ENCODE peak calls at places on chromosomes 4 and X, in six cellular contexts. One of them, this sample, is unnamed. For H3K4me1, the result is how much of the 10 kb centered on the place peaks cover.

GRCh38 chrX:129523076-129524055 is at the start of gene SMARCA1:
- DNase-seq in kidney: peak
- DNase-seq in PC-3: peak
- DNase-seq in neural progenitor cell: peak
- DNase-seq in adipocyte: peak
- DNase-seq in colonic mucosa: peak
- DNase-seq in this sample: no peak

GRCh38 chr4:127403523-127404084 is 229.2 kb upstream of the INTU start:
- DNase-seq in kidney: no peak
- DNase-seq in PC-3: no peak
- DNase-seq in neural progenitor cell: no peak
- DNase-seq in adipocyte: no peak
- DNase-seq in colonic mucosa: no peak
- DNase-seq in this sample: no peak

GRCh38 chr4:2060578-2061207 is 1.6 kb downstream of the NAT8L start:
- DNase-seq in kidney: peak
- DNase-seq in PC-3: no peak
- DNase-seq in neural progenitor cell: peak
- DNase-seq in adipocyte: no peak
- DNase-seq in colonic mucosa: no peak
- DNase-seq in this sample: no peak

GRCh38 chrX:314049-314448 is 4.5 kb downstream of the GTPBP6 start:
- DNase-seq in kidney: peak
- DNase-seq in PC-3: no peak
- DNase-seq in neural progenitor cell: no peak
- DNase-seq in adipocyte: no peak
- DNase-seq in colonic mucosa: no peak
- DNase-seq in this sample: no peak

GRCh38 chrX:44874481-44875184 is 1.6 kb downstream of the KDM6A start:
- DNase-seq in kidney: no peak
- DNase-seq in PC-3: peak
- DNase-seq in neural progenitor cell: peak
- DNase-seq in adipocyte: peak
- DNase-seq in colonic mucosa: peak
- DNase-seq in this sample: peak

GRCh38 chrX:92224406-92224805 is 445.2 kb downstream of the PCDH11X start:
- DNase-seq in kidney: no peak
- DNase-seq in PC-3: no peak
- DNase-seq in neural progenitor cell: no peak
- DNase-seq in adipocyte: no peak
- DNase-seq in colonic mucosa: no peak
- DNase-seq in this sample: no peak

GRCh38 chrX:121761845-121762244 is 714.4 kb downstream of the GLUD2 start:
- DNase-seq in kidney: no peak
- DNase-seq in PC-3: no peak
- DNase-seq in neural progenitor cell: no peak
- DNase-seq in adipocyte: no peak
- DNase-seq in colonic mucosa: no peak
- DNase-seq in this sample: no peak

GRCh38 chr4:1201851-1202525 is 29.6 kb upstream of the SPON2 start:
- DNase-seq in kidney: peak
- DNase-seq in PC-3: no peak
- DNase-seq in neural progenitor cell: no peak
- DNase-seq in adipocyte: no peak
- DNase-seq in colonic mucosa: peak
- DNase-seq in this sample: no peak

GRCh38 chrX:132837126-132837525 is 121.3 kb downstream of the HS6ST2 start:
- DNase-seq in kidney: no peak
- DNase-seq in PC-3: peak
- DNase-seq in neural progenitor cell: no peak
- DNase-seq in adipocyte: no peak
- DNase-seq in colonic mucosa: peak
- DNase-seq in this sample: no peak

GRCh38 chrX:116417214-116417613 is 19.2 kb upstream of the SLC6A14 start:
- DNase-seq in kidney: no peak
- DNase-seq in PC-3: peak
- DNase-seq in neural progenitor cell: no peak
- DNase-seq in adipocyte: no peak
- DNase-seq in colonic mucosa: no peak
- DNase-seq in this sample: no peak

GRCh38 chr4:104352211-104352610 is 142.5 kb downstream of the CXXC4 start:
- DNase-seq in kidney: no peak
- DNase-seq in PC-3: no peak
- DNase-seq in neural progenitor cell: peak
- DNase-seq in adipocyte: no peak
- DNase-seq in colonic mucosa: no peak
- DNase-seq in this sample: peak

GRCh38 chrX:129058405-129058804 is 464.9 kb downstream of the SMARCA1 start:
- DNase-seq in kidney: no peak
- DNase-seq in PC-3: no peak
- DNase-seq in neural progenitor cell: no peak
- DNase-seq in adipocyte: no peak
- DNase-seq in colonic mucosa: no peak
- DNase-seq in this sample: no peak

GRCh38 chrX:50704360-50704759 is 109.6 kb downstream of the SHROOM4 start:
- DNase-seq in kidney: no peak
- DNase-seq in PC-3: no peak
- DNase-seq in neural progenitor cell: no peak
- DNase-seq in adipocyte: no peak
- DNase-seq in colonic mucosa: no peak
- DNase-seq in this sample: no peak

GRCh38 chr4:104425003-104425402 is 69.7 kb downstream of the CXXC4 start:
- DNase-seq in kidney: no peak
- DNase-seq in PC-3: no peak
- DNase-seq in neural progenitor cell: no peak
- DNase-seq in adipocyte: no peak
- DNase-seq in colonic mucosa: no peak
- DNase-seq in this sample: no peak

GRCh38 chrX:151722241-151722846 is 6.5 kb downstream of the FATE1 start:
- DNase-seq in kidney: peak
- DNase-seq in PC-3: no peak
- DNase-seq in neural progenitor cell: peak
- DNase-seq in adipocyte: no peak
- DNase-seq in colonic mucosa: peak
- DNase-seq in this sample: no peak

GRCh38 chrX:136255543-136255942 is 4.3 kb upstream of the MAP7D3 start:
- DNase-seq in kidney: no peak
- DNase-seq in PC-3: no peak
- DNase-seq in neural progenitor cell: no peak
- DNase-seq in adipocyte: no peak
- DNase-seq in colonic mucosa: no peak
- DNase-seq in this sample: no peak

GRCh38 chr4:85748654-85749053 is 273.7 kb downstream of the ARHGAP24 start:
- DNase-seq in kidney: no peak
- DNase-seq in PC-3: no peak
- DNase-seq in neural progenitor cell: no peak
- DNase-seq in adipocyte: peak
- DNase-seq in colonic mucosa: no peak
- DNase-seq in this sample: no peak

GRCh38 chrX:154477891-154478477 is 1.1 kb downstream of the LAGE3 start:
- DNase-seq in kidney: peak
- DNase-seq in PC-3: no peak
- DNase-seq in neural progenitor cell: no peak
- DNase-seq in adipocyte: no peak
- DNase-seq in colonic mucosa: peak
- DNase-seq in this sample: no peak

GRCh38 chr4:79927931-79928330 is 145.1 kb downstream of the ANTXR2 start:
- DNase-seq in kidney: no peak
- DNase-seq in PC-3: no peak
- DNase-seq in neural progenitor cell: no peak
- DNase-seq in adipocyte: no peak
- DNase-seq in colonic mucosa: no peak
- DNase-seq in this sample: no peak

GRCh38 chr4:141027421-141027820 is 105.8 kb downstream of the RNF150 start:
- DNase-seq in kidney: no peak
- DNase-seq in PC-3: peak
- DNase-seq in neural progenitor cell: no peak
- DNase-seq in adipocyte: peak
- DNase-seq in colonic mucosa: no peak
- DNase-seq in this sample: no peak

GRCh38 chrX:68443155-68443868 is 10.0 kb upstream of the OPHN1 start:
- DNase-seq in kidney: no peak
- DNase-seq in PC-3: peak
- DNase-seq in neural progenitor cell: no peak
- DNase-seq in adipocyte: peak
- DNase-seq in colonic mucosa: no peak
- DNase-seq in this sample: no peak

GRCh38 chrX:52271212-52271611 is 86.5 kb downstream of the MAGED4 start:
- DNase-seq in kidney: no peak
- DNase-seq in PC-3: peak
- DNase-seq in neural progenitor cell: peak
- DNase-seq in adipocyte: no peak
- DNase-seq in colonic mucosa: no peak
- DNase-seq in this sample: peak

GRCh38 chr4:3223986-3224748 is 24.8 kb upstream of the MSANTD1 start:
- DNase-seq in kidney: peak
- DNase-seq in PC-3: no peak
- DNase-seq in neural progenitor cell: no peak
- DNase-seq in adipocyte: no peak
- DNase-seq in colonic mucosa: no peak
- DNase-seq in this sample: no peak

GRCh38 chr4:38511702-38512101 is 152.3 kb upstream of the KLF3 start:
- DNase-seq in kidney: no peak
- DNase-seq in PC-3: no peak
- DNase-seq in neural progenitor cell: no peak
- DNase-seq in adipocyte: no peak
- DNase-seq in colonic mucosa: no peak
- DNase-seq in this sample: no peak

GRCh38 chr4:152640058-152640921 is 39.5 kb downstream of the TMEM154 start:
- DNase-seq in kidney: no peak
- DNase-seq in PC-3: peak
- DNase-seq in neural progenitor cell: peak
- DNase-seq in adipocyte: peak
- DNase-seq in colonic mucosa: no peak
- DNase-seq in this sample: peak

GRCh38 chr4:186765138-186765537 is 41.5 kb upstream of the FAT1 start:
- DNase-seq in kidney: no peak
- DNase-seq in PC-3: no peak
- DNase-seq in neural progenitor cell: peak
- DNase-seq in adipocyte: no peak
- DNase-seq in colonic mucosa: peak
- DNase-seq in this sample: no peak

GRCh38 chr4:1044469-1045192 is 33.2 kb downstream of the FGFRL1 start:
- DNase-seq in kidney: peak
- DNase-seq in PC-3: no peak
- DNase-seq in neural progenitor cell: no peak
- DNase-seq in adipocyte: no peak
- DNase-seq in colonic mucosa: no peak
- DNase-seq in this sample: no peak

GRCh38 chrX:130028196-130028595 is 45.8 kb downstream of the BCORL1 start:
- DNase-seq in kidney: no peak
- DNase-seq in PC-3: peak
- DNase-seq in neural progenitor cell: peak
- DNase-seq in adipocyte: peak
- DNase-seq in colonic mucosa: peak
- DNase-seq in this sample: peak

GRCh38 chr4:95045429-95045828 is 287.7 kb downstream of the BMPR1B start:
- DNase-seq in kidney: no peak
- DNase-seq in PC-3: peak
- DNase-seq in neural progenitor cell: no peak
- DNase-seq in adipocyte: peak
- DNase-seq in colonic mucosa: no peak
- DNase-seq in this sample: no peak

GRCh38 chrX:16136080-16136479 is 12.7 kb downstream of the GRPR start:
- DNase-seq in kidney: no peak
- DNase-seq in PC-3: no peak
- DNase-seq in neural progenitor cell: no peak
- DNase-seq in adipocyte: no peak
- DNase-seq in colonic mucosa: no peak
- DNase-seq in this sample: no peak

DNA sequence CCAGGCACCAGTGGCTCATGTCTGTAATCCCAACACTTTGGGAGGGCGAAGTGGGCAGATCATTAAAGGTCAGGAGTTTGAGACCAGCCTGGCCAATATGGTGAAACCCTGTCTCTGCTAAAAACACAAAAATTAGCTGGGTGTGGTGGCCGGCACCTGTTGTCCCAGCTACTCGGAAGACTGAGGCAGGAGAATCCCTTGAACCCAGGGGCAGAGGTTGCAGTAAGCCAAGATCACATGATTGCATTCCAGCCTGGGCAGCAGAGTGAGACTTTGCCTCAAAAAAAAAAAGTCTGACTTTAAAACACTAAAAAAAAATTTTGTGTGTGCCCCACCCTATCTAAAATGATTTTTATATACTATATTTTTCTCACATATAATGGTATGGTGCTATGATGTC is 26.2 kb upstream of the TMEM192 start:
- DNase-seq in kidney: no peak
- DNase-seq in PC-3: no peak
- DNase-seq in neural progenitor cell: no peak
- DNase-seq in adipocyte: no peak
- DNase-seq in colonic mucosa: no peak
- DNase-seq in this sample: no peak
- H3K9ac ChIP-seq in kidney: no peak
- H3K9ac ChIP-seq in PC-3: no peak
- H3K9ac ChIP-seq in neural progenitor cell: no peak
- H3K9ac ChIP-seq in adipocyte: no peak
- H3K9ac ChIP-seq in colonic mucosa: no peak
- H3K9ac ChIP-seq in this sample: no peak

GRCh38 chrX:25049971-25050370 is 34.2 kb upstream of the ARX start:
- DNase-seq in kidney: no peak
- DNase-seq in PC-3: no peak
- DNase-seq in neural progenitor cell: no peak
- DNase-seq in adipocyte: no peak
- DNase-seq in colonic mucosa: no peak
- DNase-seq in this sample: no peak

GRCh38 chrX:25048176-25048575 is 32.4 kb upstream of the ARX start:
- DNase-seq in kidney: no peak
- DNase-seq in PC-3: no peak
- DNase-seq in neural progenitor cell: peak
- DNase-seq in adipocyte: no peak
- DNase-seq in colonic mucosa: no peak
- DNase-seq in this sample: no peak

GRCh38 chrX:25049347-25049746 is 33.6 kb upstream of the ARX start:
- DNase-seq in kidney: no peak
- DNase-seq in PC-3: no peak
- DNase-seq in neural progenitor cell: no peak
- DNase-seq in adipocyte: no peak
- DNase-seq in colonic mucosa: no peak
- DNase-seq in this sample: no peak

GRCh38 chrX:25052798-25053534 is 37.2 kb upstream of the ARX start:
- DNase-seq in kidney: no peak
- DNase-seq in PC-3: no peak
- DNase-seq in neural progenitor cell: no peak
- DNase-seq in adipocyte: no peak
- DNase-seq in colonic mucosa: no peak
- DNase-seq in this sample: no peak
- H3K4me1 ChIP-seq in kidney: under half
- H3K4me1 ChIP-seq in PC-3: under half
- H3K4me1 ChIP-seq in neural progenitor cell: under half
- H3K4me1 ChIP-seq in adipocyte: under half
- H3K4me1 ChIP-seq in colonic mucosa: under half
- H3K4me1 ChIP-seq in this sample: under half

GRCh38 chr4:139452000-139452399 is 1.9 kb upstream of the RAB33B start:
- DNase-seq in kidney: no peak
- DNase-seq in PC-3: no peak
- DNase-seq in neural progenitor cell: no peak
- DNase-seq in adipocyte: no peak
- DNase-seq in colonic mucosa: no peak
- DNase-seq in this sample: no peak
- H3K9ac ChIP-seq in kidney: no peak
- H3K9ac ChIP-seq in PC-3: peak
- H3K9ac ChIP-seq in neural progenitor cell: no peak
- H3K9ac ChIP-seq in adipocyte: peak
- H3K9ac ChIP-seq in colonic mucosa: peak
- H3K9ac ChIP-seq in this sample: peak

GRCh38 chr4:53744446-53745160 is 153.3 kb upstream of the LNX1 start:
- DNase-seq in kidney: no peak
- DNase-seq in PC-3: no peak
- DNase-seq in neural progenitor cell: no peak
- DNase-seq in adipocyte: no peak
- DNase-seq in colonic mucosa: no peak
- DNase-seq in this sample: peak
- H3K4me1 ChIP-seq in kidney: under half
- H3K4me1 ChIP-seq in PC-3: under half
- H3K4me1 ChIP-seq in neural progenitor cell: under half
- H3K4me1 ChIP-seq in adipocyte: under half
- H3K4me1 ChIP-seq in colonic mucosa: under half
- H3K4me1 ChIP-seq in this sample: half or more

This sample was measured in Karpas-422.